ENCODE peak calls at places on chromosomes 16 and 17, in eight cellular contexts. One of them, this sample, is unnamed.

GRCh38 chr16:6206080-6206479 is 1108.5 kb upstream of the EEF2KMT start:
- DNase-seq in HFF-Myc: no peak
- DNase-seq in HCT116: no peak
- DNase-seq in AG08395: no peak
- DNase-seq in EH: no peak
- DNase-seq in kidney epithelial cell: no peak
- DNase-seq in cardiac septum: no peak
- DNase-seq in left kidney: peak
- DNase-seq in this sample: no peak

GRCh38 chr17:2710804-2711607 is 558 bp downstream of the CLUH start:
- DNase-seq in left kidney: peak
- DNase-seq in HCT116: no peak
- DNase-seq in HFF-Myc: no peak
- DNase-seq in cardiac septum: no peak
- DNase-seq in EH: peak
- DNase-seq in kidney epithelial cell: no peak
- DNase-seq in AG08395: no peak
- DNase-seq in this sample: peak

GRCh38 chr16:87996962-87997880 is 46.0 kb downstream of the BANP start:
- DNase-seq in HFF-Myc: no peak
- DNase-seq in left kidney: no peak
- DNase-seq in kidney epithelial cell: no peak
- DNase-seq in cardiac septum: no peak
- DNase-seq in HCT116: no peak
- DNase-seq in EH: no peak
- DNase-seq in AG08395: no peak
- DNase-seq in this sample: no peak

GRCh38 chr17:48209973-48210372 is 102.4 kb downstream of the SNX11 start:
- DNase-seq in cardiac septum: no peak
- DNase-seq in kidney epithelial cell: no peak
- DNase-seq in HFF-Myc: no peak
- DNase-seq in HCT116: no peak
- DNase-seq in AG08395: no peak
- DNase-seq in EH: no peak
- DNase-seq in left kidney: no peak
- DNase-seq in this sample: no peak

GRCh38 chr17:32265192-32265895 is at the start of gene RHBDL3:
- DNase-seq in left kidney: peak
- DNase-seq in cardiac septum: no peak
- DNase-seq in HFF-Myc: no peak
- DNase-seq in EH: no peak
- DNase-seq in AG08395: peak
- DNase-seq in kidney epithelial cell: no peak
- DNase-seq in HCT116: no peak
- DNase-seq in this sample: no peak

GRCh38 chr17:28684963-28685362 is 23.0 kb downstream of the SUPT6H start:
- DNase-seq in EH: peak
- DNase-seq in HCT116: no peak
- DNase-seq in cardiac septum: no peak
- DNase-seq in left kidney: peak
- DNase-seq in kidney epithelial cell: no peak
- DNase-seq in AG08395: peak
- DNase-seq in HFF-Myc: peak
- DNase-seq in this sample: no peak

GRCh38 chr16:84617068-84617630 is 729 bp downstream of the COTL1 start:
- DNase-seq in cardiac septum: no peak
- DNase-seq in kidney epithelial cell: no peak
- DNase-seq in left kidney: peak
- DNase-seq in AG08395: no peak
- DNase-seq in EH: peak
- DNase-seq in HCT116: no peak
- DNase-seq in HFF-Myc: no peak
- DNase-seq in this sample: peak

GRCh38 chr16:31118223-31119155 is 1.0 kb downstream of the KAT8 start:
- DNase-seq in left kidney: no peak
- DNase-seq in EH: peak
- DNase-seq in AG08395: peak
- DNase-seq in HCT116: no peak
- DNase-seq in kidney epithelial cell: no peak
- DNase-seq in cardiac septum: no peak
- DNase-seq in HFF-Myc: no peak
- DNase-seq in this sample: no peak

GRCh38 chr16:85601730-85602401 is 11.3 kb upstream of the GSE1 start:
- DNase-seq in EH: peak
- DNase-seq in HFF-Myc: no peak
- DNase-seq in HCT116: no peak
- DNase-seq in cardiac septum: no peak
- DNase-seq in left kidney: peak
- DNase-seq in kidney epithelial cell: no peak
- DNase-seq in AG08395: peak
- DNase-seq in this sample: no peak

GRCh38 chr17:67615011-67615561 is 102.7 kb upstream of the NOL11 start:
- DNase-seq in left kidney: no peak
- DNase-seq in cardiac septum: peak
- DNase-seq in EH: no peak
- DNase-seq in kidney epithelial cell: no peak
- DNase-seq in HCT116: no peak
- DNase-seq in HFF-Myc: no peak
- DNase-seq in AG08395: no peak
- DNase-seq in this sample: no peak

GRCh38 chr16:56956076-56956475 is 5.7 kb upstream of the CETP start:
- DNase-seq in left kidney: no peak
- DNase-seq in kidney epithelial cell: no peak
- DNase-seq in AG08395: no peak
- DNase-seq in cardiac septum: no peak
- DNase-seq in EH: no peak
- DNase-seq in HCT116: no peak
- DNase-seq in HFF-Myc: no peak
- DNase-seq in this sample: no peak

This sample was measured in CD4-positive, alpha-beta memory T cell.